ENCODE peak calls at places on chromosomes 11 and 22, in seven cellular contexts. N, U, A, X, P, H and L are unnamed samples.

GRCh38 chr11:115333106-115333505 is 171.1 kb downstream of the CADM1 start:
- DNase-seq in N (no peak), U (no peak), P (peak), H (no peak), X (no peak), A (no peak), L (peak)

GRCh38 chr11:47590026-47590861 is 3.8 kb downstream of the FAM180B start:
- DNase-seq in H (no peak), U (no peak), X (no peak), P (no peak), A (no peak), N (peak), L (no peak)

GRCh38 chr11:116461789-116462188 is 311.0 kb downstream of the BUD13 start:
- DNase-seq in H (no peak), P (no peak), A (no peak), X (no peak), U (no peak), N (peak), L (no peak)

GRCh38 chr11:83656931-83657330 is 370.8 kb upstream of the CCDC90B start:
- DNase-seq in N (no peak), P (no peak), X (no peak), U (no peak), A (no peak), H (peak), L (no peak)

GRCh38 chr11:96960926-96961325 is 571.1 kb downstream of the JRKL start:
- DNase-seq in N (no peak), H (no peak), P (no peak), A (no peak), X (no peak), U (no peak), L (no peak)

GRCh38 chr11:60124802-60125432 is 36.5 kb downstream of the MS4A2 start:
- DNase-seq in X (no peak), A (no peak), P (no peak), U (no peak), H (no peak), N (no peak), L (no peak)

GRCh38 chr11:107044503-107044902 is 26.2 kb upstream of the GUCY1A2 start:
- DNase-seq in U (no peak), A (peak), X (no peak), P (peak), H (peak), N (no peak), L (peak)

GRCh38 chr22:25362215-25362882 is 142.9 kb downstream of the CRYBB2 start:
- DNase-seq in A (peak), N (peak), H (peak), P (no peak), U (peak), X (peak), L (peak)

GRCh38 chr22:42305967-42306366 is 35.5 kb upstream of the TCF20 start:
- DNase-seq in X (no peak), U (no peak), N (no peak), P (no peak), A (no peak), H (no peak), L (no peak)

GRCh38 chr11:96228472-96228871 is 114.5 kb downstream of the MAML2 start:
- DNase-seq in P (peak), H (peak), N (no peak), U (peak), X (peak), A (peak), L (peak)

GRCh38 chr11:125463590-125464265 is 32.3 kb downstream of the FEZ1 start:
- DNase-seq in X (no peak), U (no peak), N (no peak), H (no peak), A (peak), P (no peak), L (no peak)

GRCh38 chr11:77322926-77323590 is 21.6 kb upstream of the GDPD4 start:
- DNase-seq in X (no peak), H (no peak), U (no peak), N (no peak), P (no peak), A (no peak), L (no peak)

GRCh38 chr22:25747245-25747944 is 5.4 kb downstream of the MYO18B start:
- DNase-seq in N (no peak), P (peak), A (peak), X (no peak), H (peak), U (no peak), L (peak)

GRCh38 chr22:38021201-38021600 is 36.0 kb upstream of the PICK1 start:
- DNase-seq in P (no peak), X (no peak), U (no peak), H (no peak), A (no peak), N (no peak), L (no peak)

GRCh38 chr22:20418211-20418788 is 19.3 kb downstream of the SCARF2 start:
- DNase-seq in N (peak), A (peak), H (peak), X (peak), U (peak), P (peak), L (peak)
- H3K4me3 ChIP-seq in N (peak), A (peak), H (peak), X (no peak), U (peak), P (peak), L (peak)

GRCh38 chr11:69948256-69949141 is 129.3 kb upstream of the FGF3 start:
- DNase-seq in A (no peak), X (no peak), H (peak), P (peak), U (no peak), N (peak), L (no peak)
- TF ChIP-seq CTCF in A (no peak), X (no peak), H (peak), P (no peak), U (no peak), N (peak), L (peak)

DNA sequence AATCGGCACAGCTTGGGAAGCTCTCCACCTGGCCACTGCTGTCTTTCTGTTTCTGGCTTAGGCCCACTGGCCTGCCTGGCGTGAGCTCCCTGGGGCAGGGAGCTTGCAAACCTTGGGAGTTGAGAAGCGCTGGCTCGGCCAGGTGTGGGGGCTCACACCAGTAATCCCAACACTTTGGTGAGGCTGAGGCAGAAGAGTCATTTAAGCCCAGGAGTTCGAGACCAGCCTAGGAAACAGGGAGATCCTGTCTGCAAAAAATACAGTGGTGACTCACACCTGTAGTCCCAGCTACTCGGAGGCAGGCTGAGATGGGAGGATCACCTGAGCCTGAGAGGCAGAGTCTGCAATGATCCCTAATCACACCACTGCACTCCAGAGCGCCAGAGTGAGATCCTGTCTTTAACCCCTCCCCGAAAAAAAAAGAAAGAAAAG is 4.0 kb downstream of the AP5B1 start:
- DNase-seq in P (peak), H (no peak), A (no peak), N (no peak), X (no peak), U (no peak), L (no peak)
- H3K4me3 ChIP-seq in P (no peak), H (no peak), A (no peak), N (no peak), X (no peak), U (no peak), L (no peak)

DNA sequence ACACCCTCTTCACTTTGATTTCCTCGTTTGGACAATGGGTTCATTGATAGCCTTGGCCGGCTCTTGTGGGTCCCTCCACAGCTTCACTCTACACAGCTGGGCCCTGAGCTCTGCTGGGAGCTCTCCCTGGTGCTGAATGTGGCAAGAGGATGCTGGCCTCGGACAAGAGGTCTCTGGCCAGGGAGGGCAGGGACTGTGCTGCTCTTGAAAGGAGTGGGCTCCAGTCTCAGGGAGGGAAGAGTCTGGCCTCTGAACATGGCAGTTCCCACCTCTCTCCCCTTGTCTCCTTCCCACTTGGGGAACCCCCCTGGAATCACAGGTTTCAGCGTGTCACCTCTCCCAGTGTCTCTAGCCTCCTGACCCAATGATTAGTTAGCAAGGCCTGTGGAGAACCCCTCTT is 3.0 kb upstream of the CABP7 start:
- DNase-seq in N (peak), H (peak), X (peak), A (peak), U (peak), P (peak), L (peak)
- TF ChIP-seq CTCF in N (no peak), H (no peak), X (no peak), A (no peak), U (no peak), P (no peak), L (no peak)